ENCODE peak calls at places on chromosome 3, in seven cellular contexts. S is CD8-positive, alpha-beta T cell; Z is mucosa of gallbladder; K is lung; G is NCI-H1105 treated with DMSO at 0.1 percent for 48 hours; B is A549; U is NCI-H1417 treated with DMSO at 0.1 percent for 48 hours. I is an unnamed sample.

GRCh38 chr3:112089956-112090898 is 4.0 kb downstream of the C3orf52 start:
- DNase-seq in G (no peak), B (no peak), K (no peak), Z (no peak), S (no peak), U (no peak), I (no peak)

GRCh38 chr3:53109822-53110771 is 20.1 kb downstream of the RFT1 start:
- DNase-seq in G (no peak), B (peak), U (no peak), S (no peak), Z (peak), K (peak), I (peak)

GRCh38 chr3:30332196-30333021 is 274.0 kb upstream of the TGFBR2 start:
- DNase-seq in S (no peak), K (no peak), Z (no peak), U (no peak), G (no peak), B (no peak), I (no peak)

GRCh38 chr3:38562467-38562925 is 66.4 kb downstream of the EXOG start:
- DNase-seq in G (no peak), Z (no peak), U (no peak), K (no peak), S (no peak), B (no peak), I (no peak)

GRCh38 chr3:139520028-139520737 is 19.4 kb downstream of the RBP1 start:
- DNase-seq in K (no peak), B (peak), S (no peak), G (no peak), Z (no peak), U (no peak), I (peak)

GRCh38 chr3:133113526-133113925 is 75.3 kb downstream of the TMEM108 start:
- DNase-seq in S (no peak), G (no peak), U (no peak), K (no peak), B (no peak), Z (no peak), I (no peak)

GRCh38 chr3:157958471-157958870 is 147.7 kb downstream of the SHOX2 start:
- DNase-seq in U (no peak), S (no peak), Z (no peak), B (no peak), G (no peak), K (no peak), I (no peak)

GRCh38 chr3:195271116-195271858 is at the start of gene XXYLT1:
- DNase-seq in G (peak), S (peak), K (peak), U (peak), B (peak), Z (peak), I (peak)

GRCh38 chr3:24196526-24196925 is 251.4 kb downstream of the NR1D2 start:
- DNase-seq in G (no peak), Z (no peak), U (no peak), K (no peak), S (no peak), B (no peak), I (no peak)

GRCh38 chr3:182802413-182802812 is 9.1 kb downstream of the ATP11B start:
- DNase-seq in U (no peak), B (no peak), K (no peak), G (no peak), S (no peak), Z (no peak), I (no peak)

GRCh38 chr3:87088984-87089841 is 98.3 kb upstream of the VGLL3 start:
- DNase-seq in G (no peak), U (no peak), S (no peak), K (peak), B (peak), Z (peak), I (no peak)

GRCh38 chr3:152192050-152192449 is 76.7 kb upstream of the MBNL1 start:
- DNase-seq in S (peak), U (no peak), Z (no peak), B (no peak), K (no peak), G (no peak), I (no peak)

I was measured in NAMALWA.